ENCODE peak calls at places on chromosomes 16 and 17, in eight cellular contexts. L is H7, K is osteoblast, Z is ovary, G is psoas muscle, S is astrocyte, Y is left ventricle myocardium inferior, A is OCI-LY7. M is an unnamed sample. For H3K36me3, the result is how much of the 10 kb centered on the place peaks cover.

GRCh38 chr16:20851601-20852000 is 45.3 kb downstream of the REXO5 start:
- DNase-seq in Y (peak), S (peak), A (no peak), Z (peak), L (no peak), K (peak), G (peak), M (peak)

GRCh38 chr17:80510132-80510531 is 33.7 kb upstream of the NPTX1 start:
- DNase-seq in Y (no peak), S (no peak), A (no peak), L (no peak), Z (no peak), K (no peak), G (no peak), M (no peak)

GRCh38 chr16:85781685-85782370 is 17.5 kb downstream of the EMC8 start:
- DNase-seq in S (peak), Z (peak), A (no peak), K (no peak), G (peak), Y (peak), L (no peak), M (peak)

GRCh38 chr17:1264196-1264595 is 6.0 kb upstream of the BHLHA9 start:
- DNase-seq in L (no peak), G (no peak), K (peak), Y (no peak), Z (no peak), S (no peak), A (no peak), M (no peak)

GRCh38 chr17:73429440-73430164 is 117.8 kb upstream of the CDC42EP4 start:
- DNase-seq in K (peak), Z (peak), S (peak), L (peak), A (peak), G (peak), Y (peak), M (peak)

GRCh38 chr16:58057784-58058183 is 32.2 kb downstream of the MMP15 start:
- DNase-seq in L (no peak), Y (no peak), G (no peak), S (no peak), A (no peak), K (peak), Z (no peak), M (no peak)

GRCh38 chr16:2475413-2476344 is 752 bp downstream of the TBC1D24 start:
- DNase-seq in S (no peak), A (peak), K (no peak), L (peak), G (no peak), Z (peak), Y (no peak), M (no peak)

GRCh38 chr17:57705921-57706695 is 39.0 kb downstream of the CCDC182 start:
- DNase-seq in S (no peak), L (no peak), G (no peak), Z (no peak), K (no peak), Y (no peak), A (no peak), M (no peak)

GRCh38 chr17:61157246-61157887 is 242.3 kb upstream of the TBX2 start:
- DNase-seq in L (no peak), S (peak), G (no peak), A (no peak), Z (no peak), Y (no peak), K (peak), M (peak)

GRCh38 chr16:23324727-23325126 is 22.6 kb downstream of the SCNN1B start:
- DNase-seq in L (no peak), G (peak), Y (peak), S (no peak), Z (no peak), A (no peak), K (no peak), M (peak)

GRCh38 chr17:20300399-20301037 is 166.8 kb downstream of the LGALS9B start:
- DNase-seq in A (no peak), Y (no peak), L (peak), K (peak), S (peak), Z (peak), G (no peak), M (peak)

GRCh38 chr17:42720996-42721583 is 23.8 kb downstream of the EZH1 start:
- DNase-seq in K (peak), G (no peak), Y (no peak), A (peak), Z (no peak), S (peak), L (peak), M (no peak)

GRCh38 chr17:73205326-73205980 is 12.6 kb downstream of the COG1 start:
- DNase-seq in Z (no peak), S (no peak), L (no peak), G (peak), A (no peak), Y (no peak), K (no peak), M (no peak)

GRCh38 chr17:69452664-69453260 is 38.3 kb downstream of the MAP2K6 start:
- DNase-seq in S (no peak), L (no peak), Z (no peak), Y (no peak), K (no peak), G (peak), A (no peak), M (no peak)

GRCh38 chr16:58120216-58120615 is 9.0 kb downstream of the CFAP20 start:
- DNase-seq in S (no peak), G (no peak), A (no peak), Z (no peak), Y (no peak), K (no peak), L (no peak), M (no peak)

GRCh38 chr17:31588034-31588433 is 196.6 kb downstream of the RAB11FIP4 start:
- DNase-seq in Y (no peak), L (no peak), S (no peak), Z (no peak), K (no peak), G (no peak), A (no peak), M (no peak)
- H3K36me3 ChIP-seq in Y (under half), L (under half), S (under half), Z (under half), K (half or more), G (under half), A (under half), M (half or more)

DNA sequence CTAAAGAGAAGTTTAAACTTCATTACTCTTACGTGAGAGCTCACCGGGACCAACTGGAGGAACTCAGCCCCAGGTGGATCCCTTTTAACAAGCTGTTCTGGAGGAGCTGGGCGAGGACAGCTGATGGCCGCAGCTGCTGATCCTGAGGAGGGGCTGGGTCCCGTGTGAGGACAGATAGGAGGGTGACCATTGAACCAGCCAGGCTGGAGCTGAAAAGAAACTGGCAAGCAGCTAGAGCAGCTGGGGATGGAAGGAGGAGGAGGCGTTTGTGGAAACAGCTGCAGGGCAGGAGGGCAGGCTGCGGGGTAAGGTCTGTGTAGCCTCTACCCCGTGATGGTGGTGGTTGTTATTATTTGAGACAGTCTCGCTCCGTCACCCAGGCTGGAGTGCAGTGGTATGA is 119.5 kb downstream of the AATF start:
- DNase-seq in A (no peak), S (no peak), K (no peak), G (no peak), Z (no peak), L (no peak), Y (no peak), M (no peak)
- H3K36me3 ChIP-seq in A (under half), S (under half), K (under half), G (under half), Z (under half), L (under half), Y (under half), M (under half)

GRCh38 chr16:14600164-14600563 is 29.9 kb downstream of the PARN start:
- DNase-seq in S (peak), Z (no peak), A (peak), L (peak), G (no peak), K (peak), Y (no peak), M (no peak)
- H3K36me3 ChIP-seq in S (under half), Z (under half), A (half or more), L (under half), G (half or more), K (under half), Y (half or more), M (half or more)

GRCh38 chr16:54697677-54698076 is 233.0 kb upstream of the IRX5 start:
- DNase-seq in G (no peak), A (no peak), L (no peak), Z (no peak), S (no peak), Y (no peak), K (no peak), M (no peak)
- H3K36me3 ChIP-seq in G (under half), A (under half), L (under half), Z (under half), S (under half), Y (under half), K (under half), M (under half)